ENCODE peak calls at places on chromosomes 16 and 17, in eight cellular contexts. G is OCI-LY7, D is hepatocyte, P is GM23338, L is MM.1S, U is PC-3, W is neural progenitor cell, K is SK-N-SH. B is an unnamed sample.

GRCh38 chr17:55889271-55889670 is 138.4 kb downstream of the PCTP start:
- DNase-seq in W (no peak), U (no peak), L (no peak), K (no peak), P (no peak), D (no peak), G (no peak), B (no peak)

GRCh38 chr16:75527825-75528299 is 8.0 kb downstream of the CHST5 start:
- DNase-seq in D (peak; percentile 58), G (no peak), W (no peak), L (no peak), U (no peak), P (no peak), K (no peak), B (no peak)

GRCh38 chr16:23254338-23254737 is 47.8 kb upstream of the SCNN1B start:
- DNase-seq in D (no peak), W (peak; percentile 12), U (peak; percentile 9), K (no peak), G (no peak), L (no peak), P (peak; percentile 14), B (peak; percentile 66)

GRCh38 chr17:6995500-6996255 is at the start of gene ALOX12:
- DNase-seq in U (no peak), D (no peak), P (peak; percentile 84), L (no peak), K (no peak), W (peak; percentile 71), G (no peak), B (peak; percentile 43)

GRCh38 chr16:30941600-30942420 is 7.1 kb upstream of the ORAI3 start:
- DNase-seq in P (peak; percentile 89), W (peak; percentile 83), G (peak; percentile 74), K (peak; percentile 90), D (peak; percentile 89), U (peak; percentile 65), L (peak; percentile 79), B (peak; percentile 83)

GRCh38 chr17:79702550-79703236 is 28.1 kb upstream of the ENPP7 start:
- DNase-seq in G (no peak), K (no peak), W (no peak), U (no peak), D (no peak), P (no peak), L (no peak), B (no peak)

GRCh38 chr17:42060231-42060630 is 9.8 kb upstream of the C17orf113 start:
- DNase-seq in K (no peak), G (no peak), L (no peak), W (no peak), U (no peak), D (no peak), P (no peak), B (no peak)

GRCh38 chr17:62085511-62086408 is 20.7 kb upstream of the MED13 start:
- DNase-seq in L (no peak), W (no peak), K (no peak), U (no peak), D (peak; percentile 21), G (no peak), P (no peak), B (peak; percentile 86)

GRCh38 chr16:70553645-70554044 is 30.0 kb downstream of the SF3B3 start:
- DNase-seq in U (no peak), W (no peak), L (no peak), G (no peak), K (no peak), D (no peak), P (no peak), B (peak; percentile 87)

GRCh38 chr17:57295526-57296023 is 39.3 kb downstream of the MSI2 start:
- DNase-seq in U (peak; percentile 82), G (no peak), L (no peak), W (no peak), D (no peak), P (no peak), K (no peak), B (no peak)

GRCh38 chr17:63418540-63418939 is 27.6 kb downstream of the CYB561 start:
- DNase-seq in K (no peak), L (no peak), U (no peak), G (no peak), W (no peak), P (no peak), D (no peak), B (no peak)

GRCh38 chr17:77654296-77654695 is 304.2 kb upstream of the TNRC6C start:
- DNase-seq in K (no peak), P (no peak), D (no peak), W (no peak), U (no peak), G (no peak), L (no peak), B (no peak)

GRCh38 chr17:42072323-42073187 is 22.2 kb upstream of the C17orf113 start:
- DNase-seq in G (peak; percentile 39), U (no peak), P (peak; percentile 67), D (peak; percentile 69), W (peak; percentile 79), K (peak; percentile 83), L (no peak), B (peak; percentile 34)

DNA sequence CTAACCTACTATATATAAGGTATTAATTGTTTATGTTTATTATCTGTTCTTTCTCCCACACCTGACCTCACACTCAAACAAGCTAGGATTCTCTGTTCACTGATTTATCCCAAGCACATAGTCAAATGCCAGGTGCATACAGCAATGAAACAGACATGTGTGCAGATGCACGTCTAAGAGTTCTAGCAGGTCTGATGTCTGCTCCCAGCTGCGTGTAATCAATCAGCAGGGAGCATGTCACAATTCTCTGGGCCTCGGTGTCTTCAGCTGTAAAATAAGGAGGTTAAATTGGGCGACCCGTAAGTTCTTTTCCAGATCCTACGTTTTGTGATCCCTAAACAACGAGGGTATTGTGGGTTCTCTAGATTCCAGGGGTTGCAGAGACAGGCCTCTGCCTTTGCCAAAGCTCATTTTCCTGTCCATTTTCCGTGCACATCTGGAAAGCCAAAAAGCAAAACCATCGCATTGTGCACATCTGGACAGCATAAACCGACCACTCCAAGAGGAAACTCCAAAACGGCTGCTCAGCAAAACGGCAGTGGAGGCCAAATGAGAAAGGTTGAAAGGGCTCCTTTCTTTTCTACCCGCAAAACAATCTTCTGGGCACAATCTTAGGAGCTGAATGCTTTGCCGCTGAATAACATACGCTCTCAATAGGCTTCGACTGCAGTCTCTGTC is 426.5 kb downstream of the SLC39A11 start:
- DNase-seq in U (no peak), G (no peak), W (no peak), K (no peak), D (no peak), L (no peak), P (no peak), B (peak; percentile 33)
- TF ChIP-seq EZH2phosphoT487 in U (no peak), G (no peak), W (no peak), K (no peak), D (no peak), L (no peak), P (no peak), B (no peak)

DNA sequence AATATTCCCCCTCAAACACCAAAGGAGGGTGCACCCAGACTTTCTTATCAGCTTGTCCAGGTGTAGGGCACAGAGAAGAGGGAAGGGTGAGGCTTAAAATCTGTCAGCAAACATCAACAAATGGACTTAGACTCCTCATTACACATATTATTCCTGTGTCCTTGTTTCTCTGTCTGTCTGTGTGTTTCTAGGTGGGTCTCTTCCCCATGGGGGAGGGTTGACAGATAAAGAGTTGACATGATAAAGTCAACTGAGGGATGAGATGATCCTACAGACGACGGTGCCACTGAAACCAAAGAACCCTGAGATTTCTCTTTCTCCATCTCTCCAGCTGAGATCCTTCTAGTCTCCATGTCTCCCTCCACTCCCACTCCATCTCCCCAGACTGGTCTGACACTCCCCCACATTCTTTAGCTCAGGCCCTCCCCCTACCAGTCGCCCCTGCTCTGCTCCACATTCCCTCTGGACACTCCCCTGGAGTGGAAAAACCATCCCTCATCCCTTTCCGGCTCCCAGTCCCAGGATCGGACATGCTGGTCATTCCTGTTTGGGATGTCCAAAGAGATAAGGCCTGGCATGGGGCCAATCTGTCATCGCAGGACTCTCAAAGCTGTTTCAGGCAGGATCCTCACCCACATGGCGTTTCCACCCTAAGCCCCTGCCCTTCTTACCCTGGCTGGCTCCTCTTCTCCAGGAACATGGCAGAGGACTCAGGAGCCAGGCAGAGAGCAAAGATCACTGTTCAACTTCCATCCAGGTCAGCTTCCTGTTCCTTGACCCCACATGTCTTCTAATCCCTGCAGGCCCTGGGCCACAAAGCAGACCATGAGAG is 2.9 kb upstream of the ITGA3 start:
- DNase-seq in W (no peak), D (peak; percentile 37), U (peak; percentile 51), G (no peak), P (no peak), K (peak; percentile 56), L (no peak), B (no peak)
- H3K4me1 ChIP-seq in W (peaks cover 9% of the 10 kb centered on the region), D (peaks cover 44% of the 10 kb centered on the region), U (peaks cover 75% of the 10 kb centered on the region), G (peaks cover 39% of the 10 kb centered on the region), P (peaks cover 32% of the 10 kb centered on the region), K (peaks cover 71% of the 10 kb centered on the region), L (peaks cover 27% of the 10 kb centered on the region), B (peaks cover 56% of the 10 kb centered on the region)

DNA sequence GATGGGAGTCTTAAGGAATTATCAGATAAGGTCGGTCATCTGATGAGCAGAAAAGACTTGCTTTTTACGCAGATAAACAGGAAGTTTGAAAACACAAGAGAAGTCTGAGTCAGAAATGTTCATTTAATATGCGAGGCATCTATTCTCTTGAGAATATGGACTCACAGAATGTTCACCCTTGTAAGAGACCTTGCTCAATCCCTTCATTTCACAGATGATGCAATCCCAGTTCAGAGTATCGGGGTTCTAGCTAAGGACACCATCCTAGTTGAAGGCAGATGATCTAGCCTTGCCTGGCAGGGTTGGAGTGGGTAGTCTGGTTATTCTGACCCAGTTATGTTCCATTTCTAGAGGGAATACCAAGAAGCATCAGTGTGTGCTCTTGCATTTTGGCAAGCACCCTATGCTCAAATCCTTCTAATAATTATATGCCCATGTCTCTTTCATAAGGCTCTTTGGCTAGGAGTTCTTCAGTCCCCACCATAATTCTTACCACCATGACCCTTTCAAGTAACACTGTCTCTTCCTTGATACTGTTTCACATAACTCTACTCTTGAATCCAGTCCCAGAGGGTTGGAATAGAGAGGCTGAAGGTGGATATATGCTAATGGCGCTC is 42.5 kb downstream of the YPEL2 start:
- DNase-seq in K (no peak), D (peak; percentile 27), P (no peak), G (no peak), W (no peak), L (no peak), U (no peak), B (peak; percentile 95)
- TF ChIP-seq EZH2phosphoT487 in K (no peak), D (no peak), P (no peak), G (no peak), W (no peak), L (no peak), U (no peak), B (no peak)

DNA sequence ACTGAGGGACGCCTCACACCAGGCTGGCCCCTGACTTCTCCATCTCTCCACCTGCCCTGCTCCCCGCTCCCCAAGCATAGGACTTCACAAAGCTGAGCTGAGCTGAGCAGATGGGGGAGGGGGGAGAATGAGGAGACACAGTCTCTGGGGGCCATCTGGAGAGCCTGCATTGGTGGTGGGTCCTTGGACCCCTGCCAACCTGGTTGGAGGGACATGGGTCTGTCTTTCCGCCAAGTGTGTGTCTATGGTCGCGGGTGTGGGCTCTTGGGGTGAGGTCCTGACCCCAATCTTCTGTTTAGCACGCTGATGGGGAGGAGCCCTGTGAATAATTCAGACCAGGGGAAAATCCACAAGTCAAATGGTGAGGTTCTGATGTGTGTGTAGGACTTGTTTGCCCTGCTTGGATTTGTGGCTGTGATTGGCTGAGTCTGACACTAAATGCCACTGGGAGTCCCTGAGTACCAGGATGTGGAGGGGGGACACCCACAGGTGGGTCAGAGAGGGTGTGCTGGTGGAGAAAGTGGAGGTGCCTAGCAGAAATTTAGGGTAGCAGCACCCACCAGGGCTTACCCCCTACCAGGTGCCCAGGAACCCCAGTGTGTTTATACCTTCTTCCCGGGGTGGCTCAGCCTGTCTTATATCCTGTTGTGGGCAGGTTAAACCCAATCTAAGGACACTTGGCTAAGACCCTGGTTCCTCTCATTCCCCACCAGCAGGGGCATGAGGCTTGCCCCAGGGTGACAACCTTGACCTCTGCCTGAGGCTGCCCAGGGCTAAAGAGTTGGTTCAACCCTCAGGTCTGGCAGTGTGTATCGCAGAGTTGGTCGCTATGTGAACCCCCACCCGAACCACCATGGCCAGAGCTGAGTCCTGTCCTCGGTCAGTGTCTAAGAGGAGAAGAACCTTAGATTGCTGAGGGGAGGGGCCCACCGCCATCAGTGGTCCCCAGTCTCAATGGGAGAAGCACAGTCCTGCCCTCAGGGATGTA is 2.1 kb downstream of the FMNL1 start:
- DNase-seq in K (no peak), P (no peak), L (peak; percentile 53), U (no peak), D (no peak), G (peak; percentile 59), W (no peak), B (no peak)
- H3K4me1 ChIP-seq in K (no peaks in the 10 kb centered on the region), P (peaks cover 25% of the 10 kb centered on the region), L (peaks cover 53% of the 10 kb centered on the region), U (peaks cover 55% of the 10 kb centered on the region), D (peaks cover 9% of the 10 kb centered on the region), G (peaks cover 70% of the 10 kb centered on the region), W (peaks cover 10% of the 10 kb centered on the region), B (peaks cover 25% of the 10 kb centered on the region)